ENCODE peak calls at places on chromosome 12, in six cellular contexts. F is tibial nerve, A is tibial artery, B is foreskin fibroblast, N is transverse colon, P is NB4. O is an unnamed sample.

GRCh38 chr12:29738416-29738815 is 45.3 kb downstream of the TMTC1 start:
- DNase-seq in F (no peak), A (no peak), B (no peak), N (no peak), P (no peak), O (no peak)

GRCh38 chr12:107291018-107291417 is 197.7 kb upstream of the CRY1 start:
- DNase-seq in F (no peak), A (no peak), B (no peak), N (no peak), P (no peak), O (no peak)

GRCh38 chr12:64585085-64585484 is 25.2 kb upstream of the RASSF3 start:
- DNase-seq in F (no peak), A (no peak), B (peak; percentile 32), N (no peak), P (no peak), O (no peak)

GRCh38 chr12:89556976-89557375 is 31.1 kb upstream of the POC1B start:
- DNase-seq in F (no peak), A (no peak), B (peak; percentile 34), N (no peak), P (no peak), O (no peak)

GRCh38 chr12:48815281-48816110 is 2.8 kb upstream of the CACNB3 start:
- DNase-seq in F (peak; percentile 56), A (peak; percentile 84), B (peak; percentile 92), N (peak; percentile 87), P (peak; percentile 89), O (no peak)

GRCh38 chr12:103782399-103782798 is 58.6 kb downstream of the NT5DC3 start:
- DNase-seq in F (no peak), A (no peak), B (no peak), N (no peak), P (no peak), O (no peak)

GRCh38 chr12:94123127-94123526 is 25.2 kb upstream of the PLXNC1 start:
- DNase-seq in F (no peak), A (no peak), B (no peak), N (no peak), P (peak; percentile 75), O (no peak)

GRCh38 chr12:128459067-128459466 is 192.1 kb downstream of the TMEM132C start:
- DNase-seq in F (no peak), A (no peak), B (no peak), N (no peak), P (no peak), O (no peak)

GRCh38 chr12:82530394-82530793 is 156.3 kb upstream of the TMTC2 start:
- DNase-seq in F (no peak), A (no peak), B (no peak), N (no peak), P (no peak), O (no peak)

GRCh38 chr12:55830601-55831406 is 1.4 kb upstream of the DNAJC14 start:
- DNase-seq in F (peak; percentile 80), A (peak; percentile 82), B (peak; percentile 87), N (peak; percentile 84), P (peak; percentile 68), O (peak; percentile 60)

GRCh38 chr12:96981053-96981452 is 74.0 kb downstream of the NEDD1 start:
- DNase-seq in F (no peak), A (no peak), B (peak; percentile 81), N (no peak), P (peak; percentile 8), O (no peak)

GRCh38 chr12:4855121-4855924 is 54.4 kb upstream of the KCNA1 start:
- DNase-seq in F (no peak), A (peak; percentile 65), B (peak; percentile 84), N (peak; percentile 57), P (peak; percentile 74), O (no peak)

GRCh38 chr12:43349863-43350262 is 202.1 kb downstream of the ADAMTS20 start:
- DNase-seq in F (no peak), A (no peak), B (peak; percentile 58), N (no peak), P (peak; percentile 27), O (no peak)

GRCh38 chr12:10861366-10861765 is 12.1 kb upstream of the PRR4 start:
- DNase-seq in F (no peak), A (no peak), B (peak; percentile 24), N (no peak), P (no peak), O (no peak)

GRCh38 chr12:89334770-89335169 is 17.5 kb downstream of the DUSP6 start:
- DNase-seq in F (no peak), A (no peak), B (no peak), N (no peak), P (no peak), O (no peak)

GRCh38 chr12:50580436-50580835 is 75.7 kb downstream of the DIP2B start:
- DNase-seq in F (no peak), A (no peak), B (no peak), N (no peak), P (no peak), O (no peak)

GRCh38 chr12:49885663-49886461 is 17.8 kb downstream of the FAIM2 start:
- DNase-seq in F (no peak), A (no peak), B (no peak), N (no peak), P (no peak), O (no peak)

GRCh38 chr12:66137937-66138336 is 7.4 kb upstream of the LLPH start:
- DNase-seq in F (no peak), A (no peak), B (no peak), N (no peak), P (no peak), O (no peak)

GRCh38 chr12:11839093-11839641 is 189.7 kb downstream of the ETV6 start:
- DNase-seq in F (no peak), A (peak; percentile 68), B (peak; percentile 20), N (peak; percentile 42), P (peak; percentile 47), O (no peak)

GRCh38 chr12:126910570-126910969 is 1356.4 kb upstream of the TMEM132C start:
- DNase-seq in F (no peak), A (no peak), B (no peak), N (no peak), P (no peak), O (no peak)

GRCh38 chr12:27199638-27200300 is 44.3 kb upstream of the STK38L start:
- DNase-seq in F (no peak), A (no peak), B (peak; percentile 17), N (no peak), P (no peak), O (no peak)

GRCh38 chr12:34395056-34396005 is 373.0 kb downstream of the ALG10 start:
- DNase-seq in F (peak; percentile 4), A (no peak), B (no peak), N (peak; percentile 1), P (no peak), O (peak; percentile 7)

GRCh38 chr12:90908465-90908864 is 46.5 kb downstream of the CCER1 start:
- DNase-seq in F (no peak), A (no peak), B (peak; percentile 84), N (no peak), P (no peak), O (no peak)

GRCh38 chr12:132222096-132222807 is 78.0 kb downstream of the NOC4L start:
- DNase-seq in F (no peak), A (no peak), B (peak; percentile 63), N (no peak), P (peak; percentile 78), O (no peak)

GRCh38 chr12:48988030-48988649 is 10.0 kb downstream of the WNT1 start:
- DNase-seq in F (peak; percentile 51), A (no peak), B (peak; percentile 58), N (peak; percentile 75), P (peak; percentile 76), O (peak; percentile 77)

GRCh38 chr12:28709996-28710685 is 438.9 kb upstream of the FAR2 start:
- DNase-seq in F (no peak), A (no peak), B (peak; percentile 79), N (no peak), P (no peak), O (no peak)

GRCh38 chr12:61920230-61920629 is 340.0 kb upstream of the USP15 start:
- DNase-seq in F (no peak), A (no peak), B (no peak), N (no peak), P (no peak), O (no peak)

DNA sequence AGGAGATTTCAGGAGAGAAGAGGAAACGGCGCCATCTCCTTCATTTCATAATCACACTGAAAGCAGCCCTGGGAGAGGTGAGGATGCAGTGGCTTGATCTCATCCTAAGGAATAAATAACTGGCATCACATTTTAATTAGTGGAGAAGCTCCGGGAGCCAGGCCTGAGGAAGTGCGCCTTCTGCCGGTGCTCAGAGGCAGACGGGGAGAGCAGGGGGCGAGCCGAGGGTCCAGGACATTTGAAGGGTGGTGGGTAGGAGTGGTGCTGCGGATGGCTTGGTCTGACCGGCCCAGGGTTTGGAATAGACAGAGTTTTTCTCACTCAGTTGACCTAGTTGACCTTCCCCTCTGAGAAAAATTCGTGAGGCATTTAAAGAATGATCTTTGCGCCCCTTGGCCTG is 265.0 kb downstream of the CACNA1C start:
- DNase-seq in F (no peak), A (no peak), B (no peak), N (no peak), P (no peak), O (no peak)
- TF ChIP-seq CTCF in F (no peak), A (no peak), B (no peak), N (no peak), P (no peak), O (no peak)

GRCh38 chr12:8504351-8504750 is 9.0 kb upstream of the CLEC4D start:
- DNase-seq in F (no peak), A (no peak), B (no peak), N (no peak), P (no peak), O (no peak)

GRCh38 chr12:8501720-8502119 is 11.6 kb upstream of the CLEC4D start:
- DNase-seq in F (no peak), A (no peak), B (no peak), N (no peak), P (peak; percentile 64), O (no peak)

DNA sequence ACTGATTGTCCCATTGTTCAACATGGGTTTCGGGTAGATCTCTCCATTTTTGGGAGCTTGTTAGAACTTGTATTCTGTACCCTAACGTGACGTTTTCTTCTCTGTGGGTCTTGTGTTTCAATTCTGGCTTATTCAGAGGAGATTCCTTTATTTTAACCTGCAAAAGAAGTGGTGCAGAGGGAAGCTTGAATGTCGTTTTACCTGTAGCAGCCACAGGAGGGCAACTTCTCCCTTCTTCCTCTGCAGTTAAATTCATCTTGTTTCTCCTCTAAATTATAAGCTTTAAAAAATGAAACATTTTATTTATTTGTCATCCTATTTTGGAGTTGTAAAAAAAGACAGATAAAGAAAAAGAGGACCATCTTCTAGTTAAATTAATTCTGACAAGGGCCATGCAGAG is 13.7 kb upstream of the CLEC4D start:
- DNase-seq in F (no peak), A (no peak), B (no peak), N (no peak), P (peak; percentile 32), O (no peak)
- TF ChIP-seq CTCF in F (no peak), A (no peak), B (no peak), N (no peak), P (peak; percentile 18), O (no peak)

DNA sequence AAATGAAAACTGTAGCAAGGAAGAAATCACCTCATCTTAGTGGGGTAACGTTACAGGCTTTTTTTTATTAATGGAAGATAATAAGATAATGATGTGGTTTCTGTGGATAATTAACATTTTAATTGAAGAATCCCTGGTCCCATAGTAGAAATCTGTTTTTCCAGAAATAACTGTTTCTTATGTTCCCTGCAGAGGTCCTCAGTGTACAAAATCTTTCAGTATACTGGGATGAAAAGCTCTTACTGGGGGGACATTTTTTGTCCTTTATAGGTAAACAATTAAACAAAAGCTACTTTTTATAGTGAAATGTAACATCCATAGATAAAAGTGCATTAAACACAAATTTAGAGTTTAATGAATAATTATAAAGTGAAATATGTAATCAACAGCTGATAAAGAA is 312.2 kb downstream of the ATXN7L3B start:
- DNase-seq in F (no peak), A (no peak), B (no peak), N (no peak), P (no peak), O (no peak)
- TF ChIP-seq CTCF in F (no peak), A (no peak), B (no peak), N (no peak), P (no peak), O (no peak)

GRCh38 chr12:53097564-53098353 is at the start of gene IGFBP6:
- DNase-seq in F (peak; percentile 58), A (peak; percentile 81), B (peak; percentile 89), N (peak; percentile 66), P (peak; percentile 68), O (peak; percentile 39)
- TF ChIP-seq CTCF in F (no peak), A (peak; percentile 46), B (no peak), N (no peak), P (no peak), O (no peak)